ENCODE peak calls at places on chromosomes 13 and 19, in five cellular contexts. R is fibroblast of lung; N is brain microvascular endothelial cell; L is GM23248; B is CD8-positive, alpha-beta T cell. U is an unnamed sample.
A peak's percentile ranks its signal among the peaks of the same experiment; 100 is the strongest.

GRCh38 chr13:33353210-33353609 is 67.7 kb upstream of the STARD13 start:
- DNase-seq in R (no peak), N (no peak), L (no peak), B (no peak), U (no peak)

GRCh38 chr13:42548731-42549554 is 25.0 kb upstream of the TNFSF11 start:
- DNase-seq in R (peak; percentile 25), N (peak; percentile 74), L (no peak), B (no peak), U (no peak)

GRCh38 chr13:113904411-113904810 is 40.5 kb upstream of the GAS6 start:
- DNase-seq in R (no peak), N (no peak), L (peak; percentile 72), B (no peak), U (no peak)

GRCh38 chr13:94928127-94928526 is 215.8 kb upstream of the SOX21 start:
- DNase-seq in R (no peak), N (no peak), L (no peak), B (no peak), U (no peak)

GRCh38 chr13:49062297-49062896 is 86.7 kb downstream of the FNDC3A start:
- DNase-seq in R (peak; percentile 15), N (no peak), L (peak; percentile 21), B (no peak), U (peak; percentile 29)

GRCh38 chr13:32430018-32430747 is 2.3 kb upstream of the N4BP2L1 start:
- DNase-seq in R (no peak), N (no peak), L (no peak), B (no peak), U (no peak)

GRCh38 chr13:33611016-33611805 is 206.7 kb upstream of the RFC3 start:
- DNase-seq in R (peak; percentile 85), N (peak; percentile 53), L (no peak), B (no peak), U (peak; percentile 56)

GRCh38 chr19:1407662-1408299 is 395 bp downstream of the DAZAP1 start:
- DNase-seq in R (no peak), N (no peak), L (peak; percentile 46), B (peak; percentile 54), U (peak; percentile 48)

GRCh38 chr13:66887088-66887487 is 343.0 kb downstream of the PCDH9 start:
- DNase-seq in R (peak; percentile 83), N (no peak), L (no peak), B (no peak), U (no peak)

GRCh38 chr19:15328312-15328711 is 4.0 kb downstream of the BRD4 start:
- DNase-seq in R (peak; percentile 35), N (no peak), L (no peak), B (no peak), U (no peak)

GRCh38 chr13:102580552-102581169 is 16.1 kb upstream of the TPP2 start:
- DNase-seq in R (peak; percentile 49), N (peak; percentile 70), L (peak; percentile 78), B (peak; percentile 42), U (peak; percentile 92)

GRCh38 chr19:28980236-28980868 is 232.6 kb downstream of the UQCRFS1 start:
- DNase-seq in R (no peak), N (peak; percentile 45), L (peak; percentile 68), B (no peak), U (peak; percentile 22)

GRCh38 chr19:11460207-11460606 is 20.6 kb downstream of the ELAVL3 start:
- DNase-seq in R (no peak), N (no peak), L (no peak), B (no peak), U (no peak)

GRCh38 chr19:7395360-7395781 is 46.6 kb downstream of the ARHGEF18 start:
- DNase-seq in R (no peak), N (no peak), L (peak; percentile 54), B (no peak), U (peak; percentile 44)

GRCh38 chr13:39481493-39481892 is 121.5 kb downstream of the LHFPL6 start:
- DNase-seq in R (peak; percentile 27), N (no peak), L (peak; percentile 64), B (no peak), U (no peak)

GRCh38 chr19:17581211-17581874 is 25.9 kb downstream of the COLGALT1 start:
- DNase-seq in R (no peak), N (no peak), L (no peak), B (no peak), U (no peak)

GRCh38 chr13:30904043-30904442 is 2.0 kb upstream of the MEDAG start:
- DNase-seq in R (no peak), N (no peak), L (no peak), B (no peak), U (no peak)

GRCh38 chr13:114339779-114340534 is 25.7 kb downstream of the CHAMP1 start:
- DNase-seq in R (peak; percentile 26), N (no peak), L (peak; percentile 74), B (peak; percentile 34), U (peak; percentile 76)

GRCh38 chr19:50723069-50723468 is at the start of gene CLEC11A:
- DNase-seq in R (no peak), N (peak; percentile 52), L (peak; percentile 92), B (no peak), U (peak; percentile 71)

GRCh38 chr13:43057653-43058317 is 34.4 kb downstream of the DNAJC15 start:
- DNase-seq in R (peak; percentile 58), N (peak; percentile 81), L (no peak), B (peak; percentile 55), U (no peak)

GRCh38 chr19:47509170-47509847 is 5.6 kb downstream of the NAPA start:
- DNase-seq in R (no peak), N (no peak), L (no peak), B (no peak), U (no peak)

GRCh38 chr13:66518068-66518467 is 712.1 kb downstream of the PCDH9 start:
- DNase-seq in R (no peak), N (no peak), L (no peak), B (no peak), U (no peak)

GRCh38 chr13:20882206-20882605 is 20.3 kb downstream of the XPO4 start:
- DNase-seq in R (peak; percentile 15), N (peak; percentile 10), L (no peak), B (no peak), U (no peak)

GRCh38 chr13:21674271-21675009 is 3.6 kb downstream of the FGF9 start:
- DNase-seq in R (no peak), N (no peak), L (peak; percentile 42), B (peak; percentile 25), U (peak; percentile 52)

GRCh38 chr13:25659091-25659502 is 287.3 kb downstream of the ATP8A2 start:
- DNase-seq in R (peak; percentile 16), N (no peak), L (no peak), B (no peak), U (peak; percentile 4)

GRCh38 chr19:30679286-30679685 is 307.1 kb downstream of the ZNF536 start:
- DNase-seq in R (no peak), N (no peak), L (no peak), B (no peak), U (no peak)

GRCh38 chr13:91241249-91241648 is 106.2 kb upstream of the MIR17HG start:
- DNase-seq in R (no peak), N (no peak), L (no peak), B (no peak), U (no peak)

GRCh38 chr13:76792680-76793334 is 93.4 kb downstream of the KCTD12 start:
- DNase-seq in R (peak; percentile 66), N (peak; percentile 86), L (peak; percentile 86), B (no peak), U (peak; percentile 63)

GRCh38 chr19:46727036-46727501 is 10.2 kb upstream of the PRKD2 start:
- DNase-seq in R (no peak), N (no peak), L (no peak), B (no peak), U (no peak)

GRCh38 chr13:24500977-24501376 is 11.6 kb downstream of the PARP4 start:
- DNase-seq in R (peak; percentile 87), N (peak; percentile 58), L (peak; percentile 56), B (no peak), U (peak; percentile 74)

GRCh38 chr19:19579533-19580361 is 38.7 kb downstream of the PBX4 start:
- DNase-seq in R (no peak), N (no peak), L (no peak), B (no peak), U (no peak)

GRCh38 chr19:19580417-19580816 is 38.1 kb downstream of the PBX4 start:
- DNase-seq in R (no peak), N (no peak), L (no peak), B (no peak), U (no peak)

GRCh38 chr19:19581391-19581790 is 37.1 kb downstream of the PBX4 start:
- DNase-seq in R (no peak), N (no peak), L (no peak), B (no peak), U (no peak)

GRCh38 chr19:19584356-19584755 is 34.1 kb downstream of the PBX4 start:
- DNase-seq in R (no peak), N (no peak), L (no peak), B (no peak), U (no peak)

GRCh38 chr19:19582471-19582870 is 36.0 kb downstream of the PBX4 start:
- DNase-seq in R (no peak), N (no peak), L (no peak), B (no peak), U (no peak)
- H3K4me3 ChIP-seq in R (no peak overlapping the region), N (no peak overlapping the region), L (no peak overlapping the region), B (no peak overlapping the region), U (no peak overlapping the region)

DNA sequence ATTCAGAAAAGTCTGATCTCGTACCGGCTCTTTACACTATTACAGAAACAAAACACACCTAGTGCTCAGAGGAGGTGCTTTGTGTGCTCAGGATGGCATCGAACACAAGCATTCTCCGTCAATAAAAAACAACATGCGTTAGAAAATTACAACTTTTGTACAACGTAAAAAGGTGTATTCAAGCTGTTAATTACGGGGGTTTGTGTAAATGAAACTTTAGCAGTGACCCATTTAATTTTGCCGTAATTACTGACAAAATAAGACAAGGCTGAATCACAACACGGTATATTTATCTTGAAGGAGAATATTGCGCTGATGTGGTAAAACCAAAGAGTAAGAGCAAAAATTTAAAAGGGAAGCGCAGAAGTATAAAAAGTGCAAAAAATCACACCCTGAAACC is 6.5 kb upstream of the SOX1 start:
- DNase-seq in R (no peak), N (no peak), L (no peak), B (no peak), U (no peak)
- H3K27me3 ChIP-seq in R (peaks cover 51% of the 10 kb centered on the region), N (peaks cover 91% of the 10 kb centered on the region), L (peaks cover 90% of the 10 kb centered on the region), B (peaks cover 48% of the 10 kb centered on the region), U (peaks cover 74% of the 10 kb centered on the region)

DNA sequence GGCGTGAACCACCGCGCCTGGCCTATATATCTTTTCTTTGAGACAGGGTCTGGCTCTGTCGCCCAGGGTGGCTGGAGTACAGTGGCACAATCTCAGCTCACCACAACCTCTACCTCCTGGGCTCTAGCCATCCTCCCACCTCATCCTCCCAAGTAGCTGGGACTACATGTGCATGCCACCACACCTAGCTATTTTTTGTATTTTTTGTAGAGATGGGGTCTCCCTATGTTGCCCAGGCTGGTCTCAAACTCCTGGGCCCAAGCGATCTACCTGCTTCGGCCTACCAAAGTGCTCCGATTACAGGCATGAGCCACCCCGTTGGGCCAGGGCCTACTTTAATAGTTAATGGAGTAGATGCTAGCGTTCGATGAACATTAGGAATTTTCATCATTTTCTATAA is 3.4 kb downstream of the TNPO2 start:
- DNase-seq in R (no peak), N (no peak), L (no peak), B (no peak), U (no peak)
- H3K4me3 ChIP-seq in R (peak overlapping the region; percentile 67), N (peak overlapping the region; percentile 85), L (peak overlapping the region; percentile 96), B (no peak overlapping the region), U (peak overlapping the region; percentile 97)

DNA sequence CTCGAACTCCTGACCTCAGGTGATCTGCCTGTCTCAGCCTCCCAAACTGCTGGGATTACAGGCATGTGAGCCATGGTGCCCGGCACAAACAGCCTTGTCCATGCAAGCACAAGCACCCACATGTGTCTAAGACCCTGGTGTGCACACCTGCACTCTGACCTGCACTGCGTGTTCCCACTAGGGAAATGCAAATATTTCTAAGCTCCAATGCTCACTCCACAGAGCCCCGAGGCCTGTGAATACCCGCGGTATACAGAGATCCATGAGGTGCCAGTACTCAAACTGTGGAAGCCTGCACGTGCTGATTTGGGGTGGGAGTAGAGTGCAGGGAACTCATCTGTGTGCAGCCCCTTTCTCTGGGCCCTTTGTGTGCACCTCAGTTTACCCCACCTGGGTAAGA is 14.7 kb downstream of the GADD45B start:
- DNase-seq in R (no peak), N (no peak), L (no peak), B (no peak), U (no peak)
- H3K27me3 ChIP-seq in R (no peaks in the 10 kb centered on the region), N (no peaks in the 10 kb centered on the region), L (no peaks in the 10 kb centered on the region), B (peaks cover 13% of the 10 kb centered on the region), U (no peaks in the 10 kb centered on the region)

U was measured in adipocyte.